ENCODE peak calls at places on chromosomes 4 and X, in nine cellular contexts. B is HT1080; V is ACHN; P is anterior cingulate cortex; U is body of pancreas; J is frontal cortex; S is adipocyte; Y is dorsolateral prefrontal cortex; M is activated CD4-positive, alpha-beta T cell treated with anti-CD3 and anti-CD28 coated beads for 4 hours. E is an unnamed sample.

GRCh38 chr4:95232358-95233156 is 316.2 kb downstream of the UNC5C start:
- DNase-seq in P (no peak), V (no peak), Y (no peak), S (no peak), J (no peak), M (no peak), U (no peak), B (peak; percentile 3), E (no peak)

GRCh38 chrX:137479394-137479793 is 86.5 kb upstream of the ZIC3 start:
- DNase-seq in M (no peak), U (peak; percentile 8), S (no peak), V (no peak), B (no peak), P (no peak), J (no peak), Y (no peak), E (no peak)

GRCh38 chr4:142721187-142721586 is 124.9 kb downstream of the INPP4B start:
- DNase-seq in J (no peak), U (no peak), V (no peak), S (peak; percentile 23), B (no peak), M (no peak), Y (no peak), P (no peak), E (no peak)

GRCh38 chr4:80926446-80926845 is 104.1 kb upstream of the BMP3 start:
- DNase-seq in J (no peak), U (no peak), S (peak; percentile 47), B (peak; percentile 48), M (no peak), V (peak; percentile 1), Y (no peak), P (no peak), E (no peak)

GRCh38 chr4:73869130-73870055 is at the start of gene CXCL1:
- DNase-seq in J (no peak), M (no peak), Y (no peak), U (peak; percentile 47), S (peak; percentile 62), P (no peak), V (peak; percentile 83), B (no peak), E (no peak)

GRCh38 chr4:153220709-153221367 is 16.6 kb downstream of the TRIM2 start:
- DNase-seq in S (peak; percentile 74), U (no peak), J (no peak), P (no peak), Y (no peak), B (no peak), M (no peak), V (no peak), E (no peak)

GRCh38 chr4:69800599-69800998 is 40.2 kb upstream of the SULT1B1 start:
- DNase-seq in P (no peak), S (peak; percentile 61), J (no peak), M (no peak), V (no peak), Y (no peak), U (no peak), B (peak; percentile 12), E (no peak)

GRCh38 chrX:20517565-20517964 is 250.9 kb upstream of the RPS6KA3 start:
- DNase-seq in Y (no peak), S (no peak), V (no peak), U (no peak), B (no peak), J (no peak), M (no peak), P (no peak), E (no peak)

GRCh38 chr4:165378398-165378762 is 428 bp upstream of the CPE start:
- DNase-seq in U (no peak), S (no peak), M (no peak), P (no peak), J (no peak), B (no peak), Y (no peak), V (no peak), E (no peak)

GRCh38 chrX:11462648-11463047 is 169.4 kb downstream of the AMELX start:
- DNase-seq in S (no peak), M (no peak), P (no peak), B (no peak), V (no peak), J (no peak), U (no peak), Y (no peak), E (no peak)

GRCh38 chr4:141654098-141654497 is 17.7 kb downstream of the IL15 start:
- DNase-seq in P (no peak), V (peak; percentile 53), S (peak; percentile 42), U (peak; percentile 19), Y (no peak), J (no peak), M (no peak), B (peak; percentile 75), E (no peak)

GRCh38 chr4:56183344-56183959 is 203.8 kb downstream of the AASDH start:
- DNase-seq in S (peak; percentile 31), J (no peak), M (no peak), V (no peak), Y (no peak), U (no peak), B (no peak), P (peak; percentile 5), E (no peak)

GRCh38 chrX:51747671-51748070 is 4.4 kb downstream of the GSPT2 start:
- DNase-seq in Y (no peak), P (no peak), S (no peak), V (no peak), M (no peak), B (no peak), J (no peak), U (no peak), E (no peak)

GRCh38 chr4:26288308-26288982 is 32.4 kb upstream of the RBPJ start:
- DNase-seq in V (no peak), Y (no peak), M (peak; percentile 9), B (peak; percentile 48), U (no peak), P (no peak), S (peak; percentile 63), J (no peak), E (peak; percentile 20)

GRCh38 chr4:184097240-184097619 is 120.4 kb downstream of the ENPP6 start:
- DNase-seq in J (no peak), V (no peak), P (peak; percentile 59), U (peak; percentile 22), B (peak; percentile 29), S (no peak), Y (peak; percentile 72), M (no peak), E (peak; percentile 13)